ENCODE peak calls at places on chromosomes 5 and 9, in seven cellular contexts. G is heart left ventricle, L is T1000, E is HT-29, A is GOT3, T is cortex of kidney, U is EL. R is an unnamed sample.

GRCh38 chr5:78799254-78800017 is 150.9 kb upstream of the LHFPL2 start:
- DNase-seq in L (no peak), T (no peak), G (no peak), E (no peak), U (peak; percentile 69), A (no peak), R (peak; percentile 68)

GRCh38 chr9:120713257-120714087 is 798 bp downstream of the MEGF9 start:
- DNase-seq in T (no peak), E (no peak), G (peak; percentile 32), U (peak; percentile 14), A (no peak), L (no peak), R (peak; percentile 26)

GRCh38 chr9:126219717-126220116 is 106.9 kb upstream of the MVB12B start:
- DNase-seq in T (no peak), E (no peak), L (no peak), G (no peak), U (no peak), A (no peak), R (no peak)

GRCh38 chr5:78512440-78512839 is 136.1 kb downstream of the LHFPL2 start:
- DNase-seq in G (no peak), U (no peak), T (no peak), L (no peak), A (no peak), E (no peak), R (no peak)

GRCh38 chr9:87812375-87813118 is 70.1 kb upstream of the SPATA31E1 start:
- DNase-seq in G (no peak), L (no peak), A (no peak), E (peak; percentile 48), T (no peak), U (peak; percentile 59), R (peak; percentile 52)

GRCh38 chr5:177357459-177358332 is at the start of gene RGS14:
- DNase-seq in A (no peak), T (no peak), U (peak; percentile 43), E (peak; percentile 80), G (no peak), L (no peak), R (peak; percentile 29)

GRCh38 chr5:96566775-96567174 is 95.4 kb upstream of the CAST start:
- DNase-seq in A (no peak), T (no peak), E (no peak), L (no peak), G (no peak), U (no peak), R (no peak)

GRCh38 chr5:172050070-172050469 is 43.6 kb upstream of the FBXW11 start:
- DNase-seq in A (no peak), U (no peak), L (no peak), G (no peak), T (no peak), E (no peak), R (no peak)

GRCh38 chr5:60546157-60546556 is 153.8 kb downstream of the DEPDC1B start:
- DNase-seq in U (no peak), G (no peak), L (no peak), T (no peak), A (no peak), E (no peak), R (no peak)

GRCh38 chr5:80963966-80964481 is 3.9 kb downstream of the RASGRF2 start:
- DNase-seq in L (no peak), E (no peak), A (no peak), T (no peak), G (no peak), U (peak; percentile 43), R (peak; percentile 34)

GRCh38 chr9:110125763-110126351 is 82.1 kb downstream of the C9orf152 start:
- DNase-seq in E (no peak), G (no peak), U (no peak), T (no peak), L (no peak), A (no peak), R (peak; percentile 50)

GRCh38 chr9:135478858-135479468 is 619 bp upstream of the PPP1R26 start:
- DNase-seq in G (no peak), A (no peak), T (no peak), E (peak; percentile 50), L (no peak), U (peak; percentile 30), R (peak; percentile 58)

GRCh38 chr9:2697492-2697891 is 19.8 kb upstream of the KCNV2 start:
- DNase-seq in U (no peak), A (no peak), T (no peak), G (no peak), L (no peak), E (no peak), R (no peak)

GRCh38 chr9:117307701-117308100 is 107.2 kb downstream of the ASTN2 start:
- DNase-seq in G (no peak), L (no peak), A (no peak), E (no peak), T (no peak), U (no peak), R (no peak)

GRCh38 chr5:158513490-158514301 is 586.0 kb downstream of the EBF1 start:
- DNase-seq in G (no peak), A (no peak), U (peak; percentile 32), E (no peak), T (no peak), L (no peak), R (peak; percentile 4)

GRCh38 chr5:126777257-126777973 is 479 bp downstream of the LMNB1 start:
- DNase-seq in U (peak; percentile 53), T (no peak), A (peak; percentile 50), E (peak; percentile 63), G (peak; percentile 46), L (peak; percentile 32), R (peak; percentile 86)

GRCh38 chr5:176524987-176525386 is 12.2 kb downstream of the RNF44 start:
- DNase-seq in L (no peak), T (no peak), U (no peak), A (no peak), E (no peak), G (no peak), R (no peak)

GRCh38 chr5:172849636-172850453 is 15.8 kb downstream of the ERGIC1 start:
- DNase-seq in L (no peak), T (no peak), G (no peak), A (no peak), E (no peak), U (no peak), R (no peak)

GRCh38 chr5:151085517-151086031 is 4.7 kb upstream of the TNIP1 start:
- DNase-seq in U (peak; percentile 53), L (no peak), G (peak; percentile 72), T (no peak), E (peak; percentile 53), A (no peak), R (peak; percentile 23)

GRCh38 chr9:87194471-87194870 is 247.2 kb upstream of the GAS1 start:
- DNase-seq in G (no peak), T (no peak), A (no peak), U (peak; percentile 84), E (no peak), L (peak; percentile 33), R (peak; percentile 95)

GRCh38 chr5:140647042-140647341 is 438 bp downstream of the NDUFA2 start:
- DNase-seq in G (no peak), L (no peak), E (peak; percentile 29), T (no peak), U (no peak), A (no peak), R (peak; percentile 39)

GRCh38 chr9:111598730-111599091 is 736 bp downstream of the PTGR1 start:
- DNase-seq in A (no peak), L (no peak), E (peak; percentile 48), G (peak; percentile 39), T (no peak), U (peak; percentile 39), R (peak; percentile 53)

GRCh38 chr5:102596113-102596512 is 97.3 kb upstream of the SLCO6A1 start:
- DNase-seq in T (no peak), E (no peak), U (no peak), A (no peak), G (no peak), L (no peak), R (no peak)

GRCh38 chr5:139847790-139848507 is 52.3 kb downstream of the PSD2 start:
- DNase-seq in E (no peak), U (no peak), L (no peak), T (no peak), A (no peak), G (peak; percentile 46), R (peak; percentile 83)

GRCh38 chr5:1836891-1837880 is 36.0 kb downstream of the NDUFS6 start:
- DNase-seq in E (no peak), U (no peak), A (no peak), G (no peak), T (no peak), L (no peak), R (no peak)

GRCh38 chr9:15786616-15787015 is 233.8 kb downstream of the CCDC171 start:
- DNase-seq in G (no peak), U (no peak), A (no peak), E (no peak), L (no peak), T (no peak), R (no peak)

GRCh38 chr9:129170229-129170628 is 7.8 kb downstream of the IER5L start:
- DNase-seq in U (peak; percentile 48), E (peak; percentile 36), T (no peak), G (no peak), A (no peak), L (no peak), R (no peak)

GRCh38 chr5:81417052-81417451 is 23.1 kb upstream of the ACOT12 start:
- DNase-seq in L (no peak), U (no peak), T (no peak), G (no peak), A (no peak), E (no peak), R (peak; percentile 41)

GRCh38 chr5:154092356-154092755 is 53.6 kb downstream of the MFAP3 start:
- DNase-seq in E (no peak), G (no peak), L (no peak), T (no peak), A (no peak), U (peak; percentile 32), R (peak; percentile 81)

GRCh38 chr5:54669845-54670635 is 152.5 kb downstream of the SNX18 start:
- DNase-seq in T (no peak), E (no peak), L (no peak), U (peak; percentile 21), A (no peak), G (no peak), R (no peak)

GRCh38 chr9:72041369-72041768 is 19.0 kb downstream of the C9orf57 start:
- DNase-seq in G (no peak), U (no peak), A (no peak), T (no peak), L (no peak), E (no peak), R (no peak)

GRCh38 chr5:17991775-17992174 is 357.5 kb downstream of the TAF11L14 start:
- DNase-seq in A (no peak), G (no peak), U (no peak), E (no peak), T (no peak), L (no peak), R (no peak)

R was measured in astrocyte of the hippocampus.